ENCODE peak calls at places on chromosomes 5 and 9, in five cellular contexts. X, U, A, K and R are unnamed samples.
A peak's percentile ranks its signal among the peaks of the same experiment; 100 is the strongest.

GRCh38 chr5:1186351-1187233 is 14.8 kb upstream of the SLC6A19 start:
- DNase-seq in X (no peak), U (peak; percentile 36), A (no peak), K (no peak), R (no peak)

GRCh38 chr5:135708481-135708880 is 126.0 kb upstream of the SLC25A48 start:
- DNase-seq in X (no peak), U (no peak), A (no peak), K (no peak), R (no peak)

GRCh38 chr9:136333045-136333444 is 5.7 kb downstream of the GPSM1 start:
- DNase-seq in X (no peak), U (no peak), A (no peak), K (no peak), R (no peak)

GRCh38 chr9:7901676-7902075 is 102.1 kb upstream of the DMAC1 start:
- DNase-seq in X (peak; percentile 74), U (no peak), A (no peak), K (no peak), R (no peak)

GRCh38 chr5:20601678-20602100 is 613.7 kb upstream of the CDH18 start:
- DNase-seq in X (peak; percentile 71), U (no peak), A (no peak), K (no peak), R (peak; percentile 1)

GRCh38 chr5:44536650-44537260 is 147.5 kb upstream of the FGF10 start:
- DNase-seq in X (no peak), U (no peak), A (no peak), K (peak; percentile 25), R (peak; percentile 63)

GRCh38 chr5:142446131-142446959 is 121.5 kb upstream of the SPRY4 start:
- DNase-seq in X (peak; percentile 84), U (no peak), A (no peak), K (no peak), R (peak; percentile 54)

GRCh38 chr5:154110781-154111180 is 72.0 kb downstream of the MFAP3 start:
- DNase-seq in X (peak; percentile 4), U (no peak), A (no peak), K (no peak), R (peak; percentile 30)

GRCh38 chr9:99027414-99027813 is 77.5 kb upstream of the TGFBR1 start:
- DNase-seq in X (no peak), U (no peak), A (no peak), K (no peak), R (no peak)

GRCh38 chr5:151787817-151788216 is 16.1 kb downstream of the G3BP1 start:
- DNase-seq in X (no peak), U (no peak), A (no peak), K (no peak), R (no peak)

GRCh38 chr5:153959134-153959957 is 79.4 kb downstream of the FAM114A2 start:
- DNase-seq in X (peak; percentile 76), U (no peak), A (no peak), K (no peak), R (peak; percentile 52)

GRCh38 chr5:558326-558725 is 34.1 kb upstream of the SLC9A3 start:
- DNase-seq in X (no peak), U (no peak), A (no peak), K (no peak), R (no peak)

GRCh38 chr9:2889023-2889422 is 45.1 kb upstream of the PUM3 start:
- DNase-seq in X (no peak), U (no peak), A (no peak), K (no peak), R (no peak)

GRCh38 chr5:81748556-81748955 is 2.3 kb downstream of the SSBP2 start:
- DNase-seq in X (no peak), U (no peak), A (no peak), K (no peak), R (no peak)

GRCh38 chr5:81751009-81751835 is at the start of gene SSBP2:
- DNase-seq in X (peak; percentile 99), U (peak; percentile 98), A (peak; percentile 100), K (peak; percentile 100), R (peak; percentile 99)

GRCh38 chr5:81750308-81751008 is 439 bp downstream of the SSBP2 start:
- DNase-seq in X (no peak), U (no peak), A (no peak), K (no peak), R (peak; percentile 68)

GRCh38 chr5:81749186-81749561 is 1.7 kb downstream of the SSBP2 start:
- DNase-seq in X (no peak), U (no peak), A (no peak), K (no peak), R (peak; percentile 40)

DNA sequence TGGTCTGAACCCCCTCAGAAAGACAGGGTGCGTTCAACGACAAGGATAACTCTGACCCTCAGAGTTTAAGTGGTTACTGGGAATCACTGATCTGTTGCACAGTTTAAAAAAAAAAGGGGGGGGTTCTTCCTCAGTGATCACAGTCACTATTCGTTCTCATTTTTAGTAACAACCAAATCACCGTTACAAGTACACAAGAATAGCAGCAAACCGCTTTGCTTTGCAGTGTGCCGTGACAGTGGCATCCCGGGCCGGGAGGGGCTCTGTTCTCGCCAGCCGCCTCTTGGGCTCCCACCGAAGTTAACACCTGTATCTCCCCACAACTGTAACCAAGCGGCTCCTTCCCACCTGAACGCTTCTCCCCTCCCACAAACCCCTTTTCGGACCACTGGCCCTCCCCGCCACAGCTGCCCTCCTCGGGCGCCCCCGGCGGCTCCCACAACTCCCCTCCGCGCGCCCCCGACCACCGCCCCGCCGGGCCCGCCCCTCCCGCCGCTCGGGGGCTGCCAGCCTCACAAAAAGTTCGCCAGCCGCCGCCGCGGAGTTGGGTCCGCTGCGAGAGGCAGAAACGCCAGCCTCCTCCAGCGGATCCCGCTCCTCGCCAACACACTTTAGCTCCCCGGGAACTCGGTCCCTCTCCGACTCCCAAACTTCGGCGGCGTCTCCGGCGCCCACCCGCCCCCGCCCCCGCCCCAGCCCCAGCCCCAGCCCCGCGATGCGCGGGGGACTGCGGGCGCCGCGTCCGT is 1.2 kb downstream of the SSBP2 start:
- DNase-seq in X (no peak), U (peak; percentile 61), A (peak; percentile 70), K (peak; percentile 28), R (peak; percentile 63)
- H3K4me1 ChIP-seq in X (peaks cover 6% of the 10 kb centered on the region), U (peaks cover 29% of the 10 kb centered on the region), A (no peaks in the 10 kb centered on the region), K (no peaks in the 10 kb centered on the region), R (peaks cover 15% of the 10 kb centered on the region)

GRCh38 chr5:150440948-150441812 is 8.4 kb downstream of the RPS14 start:
- DNase-seq in X (no peak), U (no peak), A (no peak), K (no peak), R (no peak)
- H3K27ac ChIP-seq in X (no peak overlapping the region), U (no peak overlapping the region), A (no peak overlapping the region), K (no peak overlapping the region), R (no peak overlapping the region)

GRCh38 chr5:88687253-88687955 is 195.6 kb downstream of the MEF2C start:
- DNase-seq in X (no peak), U (no peak), A (no peak), K (no peak), R (no peak)
- H3K27me3 ChIP-seq in X (peaks cover 92% of the 10 kb centered on the region), U (peaks cover 99% of the 10 kb centered on the region), A (peaks cover 4% of the 10 kb centered on the region), K (peaks cover 31% of the 10 kb centered on the region), R (peaks cover 97% of the 10 kb centered on the region)

GRCh38 chr9:94169978-94170377 is 85.7 kb downstream of the PTPDC1 start:
- DNase-seq in X (no peak), U (no peak), A (no peak), K (no peak), R (no peak)
- H3K4me1 ChIP-seq in X (peaks cover 5% of the 10 kb centered on the region), U (peaks cover 80% of the 10 kb centered on the region), A (peaks cover 4% of the 10 kb centered on the region), K (no peaks in the 10 kb centered on the region), R (peaks cover 58% of the 10 kb centered on the region)

GRCh38 chr5:111929261-111929660 is 172.3 kb upstream of the NREP start:
- DNase-seq in X (no peak), U (no peak), A (no peak), K (no peak), R (peak; percentile 30)

GRCh38 chr5:111930407-111930806 is 173.4 kb upstream of the NREP start:
- DNase-seq in X (no peak), U (no peak), A (no peak), K (no peak), R (peak; percentile 64)

GRCh38 chr5:111930905-111931461 is 174.0 kb upstream of the NREP start:
- DNase-seq in X (peak; percentile 90), U (no peak), A (no peak), K (no peak), R (peak; percentile 85)

GRCh38 chr5:111928501-111928900 is 171.5 kb upstream of the NREP start:
- DNase-seq in X (peak; percentile 30), U (no peak), A (no peak), K (no peak), R (no peak)

DNA sequence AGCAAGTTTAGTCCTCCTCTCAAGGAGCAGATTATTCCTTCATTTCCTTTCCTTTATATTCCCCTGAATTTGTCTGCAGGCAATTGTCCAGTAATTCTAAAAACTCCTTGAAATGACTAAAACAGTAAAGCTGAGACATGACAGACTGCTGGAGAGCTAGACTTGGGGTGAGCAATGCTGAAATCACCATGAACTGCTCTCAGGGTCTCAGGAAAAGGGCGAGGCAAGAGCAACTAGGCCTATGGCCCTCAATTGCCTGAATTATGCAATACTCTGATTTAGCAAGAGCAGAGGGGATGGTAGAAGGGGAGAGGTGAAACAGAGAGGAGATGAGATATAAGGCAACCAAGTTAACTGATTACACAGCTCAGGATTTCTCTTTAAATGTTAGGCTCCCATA is 172.9 kb upstream of the NREP start:
- DNase-seq in X (peak; percentile 95), U (no peak), A (no peak), K (no peak), R (peak; percentile 94)
- H3K27ac ChIP-seq in X (peak overlapping the region; percentile 61), U (no peak overlapping the region), A (no peak overlapping the region), K (no peak overlapping the region), R (peak overlapping the region; percentile 91)

GRCh38 chr5:159101689-159102088 is 2.0 kb upstream of the EBF1 start:
- DNase-seq in X (no peak), U (no peak), A (no peak), K (peak; percentile 32), R (peak; percentile 42)
- H3K27me3 ChIP-seq in X (peaks cover 21% of the 10 kb centered on the region), U (peaks cover 95% of the 10 kb centered on the region), A (no peaks in the 10 kb centered on the region), K (no peaks in the 10 kb centered on the region), R (no peaks in the 10 kb centered on the region)